ENCODE peak calls at places on chromosome 17, in nine cellular contexts. One of them, this sample, is unnamed.

GRCh38 chr17:57636985-57637667 is 108.0 kb downstream of the CCDC182 start:
- DNase-seq in suprapubic skin: no peak
- DNase-seq in lung: no peak
- DNase-seq in fibroblast of lung: peak
- DNase-seq in cardiac fibroblast: no peak
- DNase-seq in heart left ventricle: no peak
- DNase-seq in astrocyte of the cerebellum: no peak
- DNase-seq in GM12865: peak
- DNase-seq in left ventricle myocardium inferior: no peak
- DNase-seq in this sample: no peak

GRCh38 chr17:63140255-63140654 is 174.2 kb downstream of the TANC2 start:
- DNase-seq in fibroblast of lung: peak
- DNase-seq in suprapubic skin: no peak
- DNase-seq in heart left ventricle: peak
- DNase-seq in astrocyte of the cerebellum: peak
- DNase-seq in GM12865: peak
- DNase-seq in left ventricle myocardium inferior: no peak
- DNase-seq in cardiac fibroblast: peak
- DNase-seq in lung: no peak
- DNase-seq in this sample: peak

GRCh38 chr17:47257651-47258339 is 4.2 kb downstream of the ITGB3 start:
- DNase-seq in GM12865: no peak
- DNase-seq in fibroblast of lung: peak
- DNase-seq in heart left ventricle: no peak
- DNase-seq in lung: no peak
- DNase-seq in left ventricle myocardium inferior: no peak
- DNase-seq in astrocyte of the cerebellum: peak
- DNase-seq in cardiac fibroblast: peak
- DNase-seq in suprapubic skin: no peak
- DNase-seq in this sample: peak

GRCh38 chr17:1143573-1143972 is 36.2 kb downstream of the ABR start:
- DNase-seq in suprapubic skin: no peak
- DNase-seq in heart left ventricle: no peak
- DNase-seq in lung: no peak
- DNase-seq in left ventricle myocardium inferior: no peak
- DNase-seq in fibroblast of lung: peak
- DNase-seq in GM12865: no peak
- DNase-seq in astrocyte of the cerebellum: no peak
- DNase-seq in cardiac fibroblast: peak
- DNase-seq in this sample: peak

GRCh38 chr17:50719924-50720805 is 762 bp downstream of the LUC7L3 start:
- DNase-seq in suprapubic skin: no peak
- DNase-seq in cardiac fibroblast: no peak
- DNase-seq in lung: no peak
- DNase-seq in astrocyte of the cerebellum: no peak
- DNase-seq in heart left ventricle: no peak
- DNase-seq in fibroblast of lung: no peak
- DNase-seq in left ventricle myocardium inferior: no peak
- DNase-seq in GM12865: no peak
- DNase-seq in this sample: no peak

GRCh38 chr17:39719563-39719962 is 10.8 kb downstream of the MIEN1 start:
- DNase-seq in cardiac fibroblast: no peak
- DNase-seq in suprapubic skin: no peak
- DNase-seq in astrocyte of the cerebellum: no peak
- DNase-seq in left ventricle myocardium inferior: no peak
- DNase-seq in lung: no peak
- DNase-seq in heart left ventricle: no peak
- DNase-seq in fibroblast of lung: no peak
- DNase-seq in GM12865: no peak
- DNase-seq in this sample: no peak

GRCh38 chr17:50806141-50806643 is 29.2 kb upstream of the WFIKKN2 start:
- DNase-seq in left ventricle myocardium inferior: no peak
- DNase-seq in lung: no peak
- DNase-seq in GM12865: no peak
- DNase-seq in astrocyte of the cerebellum: no peak
- DNase-seq in fibroblast of lung: peak
- DNase-seq in cardiac fibroblast: peak
- DNase-seq in heart left ventricle: no peak
- DNase-seq in suprapubic skin: no peak
- DNase-seq in this sample: no peak

GRCh38 chr17:2688351-2689342 is 22.9 kb downstream of the CLUH start:
- DNase-seq in left ventricle myocardium inferior: peak
- DNase-seq in lung: peak
- DNase-seq in astrocyte of the cerebellum: no peak
- DNase-seq in GM12865: no peak
- DNase-seq in fibroblast of lung: no peak
- DNase-seq in suprapubic skin: peak
- DNase-seq in heart left ventricle: peak
- DNase-seq in cardiac fibroblast: no peak
- DNase-seq in this sample: peak

GRCh38 chr17:78082988-78083387 is 45.6 kb downstream of the TMC6 start:
- DNase-seq in fibroblast of lung: no peak
- DNase-seq in lung: no peak
- DNase-seq in cardiac fibroblast: no peak
- DNase-seq in astrocyte of the cerebellum: no peak
- DNase-seq in heart left ventricle: no peak
- DNase-seq in left ventricle myocardium inferior: no peak
- DNase-seq in suprapubic skin: no peak
- DNase-seq in GM12865: no peak
- DNase-seq in this sample: no peak

GRCh38 chr17:27244481-27245223 is 49.3 kb upstream of the WSB1 start:
- DNase-seq in GM12865: no peak
- DNase-seq in astrocyte of the cerebellum: peak
- DNase-seq in left ventricle myocardium inferior: peak
- DNase-seq in fibroblast of lung: peak
- DNase-seq in heart left ventricle: peak
- DNase-seq in suprapubic skin: peak
- DNase-seq in lung: peak
- DNase-seq in cardiac fibroblast: peak
- DNase-seq in this sample: peak

GRCh38 chr17:69947027-69947759 is 127.8 kb upstream of the KCNJ16 start:
- DNase-seq in suprapubic skin: no peak
- DNase-seq in cardiac fibroblast: no peak
- DNase-seq in lung: no peak
- DNase-seq in heart left ventricle: no peak
- DNase-seq in astrocyte of the cerebellum: peak
- DNase-seq in fibroblast of lung: no peak
- DNase-seq in left ventricle myocardium inferior: no peak
- DNase-seq in GM12865: no peak
- DNase-seq in this sample: no peak

GRCh38 chr17:49995055-49995738 is at the start of gene DLX3:
- DNase-seq in fibroblast of lung: peak
- DNase-seq in astrocyte of the cerebellum: peak
- DNase-seq in heart left ventricle: peak
- DNase-seq in cardiac fibroblast: peak
- DNase-seq in suprapubic skin: no peak
- DNase-seq in GM12865: no peak
- DNase-seq in left ventricle myocardium inferior: peak
- DNase-seq in lung: peak
- DNase-seq in this sample: peak

GRCh38 chr17:16623282-16623681 is 30.4 kb downstream of the ZNF624 start:
- DNase-seq in suprapubic skin: no peak
- DNase-seq in GM12865: no peak
- DNase-seq in cardiac fibroblast: no peak
- DNase-seq in astrocyte of the cerebellum: no peak
- DNase-seq in fibroblast of lung: no peak
- DNase-seq in lung: no peak
- DNase-seq in heart left ventricle: no peak
- DNase-seq in left ventricle myocardium inferior: no peak
- DNase-seq in this sample: no peak

GRCh38 chr17:37476431-37477130 is 13.1 kb upstream of the DUSP14 start:
- DNase-seq in astrocyte of the cerebellum: no peak
- DNase-seq in lung: no peak
- DNase-seq in heart left ventricle: peak
- DNase-seq in cardiac fibroblast: peak
- DNase-seq in left ventricle myocardium inferior: peak
- DNase-seq in fibroblast of lung: peak
- DNase-seq in suprapubic skin: no peak
- DNase-seq in GM12865: no peak
- DNase-seq in this sample: no peak

DNA sequence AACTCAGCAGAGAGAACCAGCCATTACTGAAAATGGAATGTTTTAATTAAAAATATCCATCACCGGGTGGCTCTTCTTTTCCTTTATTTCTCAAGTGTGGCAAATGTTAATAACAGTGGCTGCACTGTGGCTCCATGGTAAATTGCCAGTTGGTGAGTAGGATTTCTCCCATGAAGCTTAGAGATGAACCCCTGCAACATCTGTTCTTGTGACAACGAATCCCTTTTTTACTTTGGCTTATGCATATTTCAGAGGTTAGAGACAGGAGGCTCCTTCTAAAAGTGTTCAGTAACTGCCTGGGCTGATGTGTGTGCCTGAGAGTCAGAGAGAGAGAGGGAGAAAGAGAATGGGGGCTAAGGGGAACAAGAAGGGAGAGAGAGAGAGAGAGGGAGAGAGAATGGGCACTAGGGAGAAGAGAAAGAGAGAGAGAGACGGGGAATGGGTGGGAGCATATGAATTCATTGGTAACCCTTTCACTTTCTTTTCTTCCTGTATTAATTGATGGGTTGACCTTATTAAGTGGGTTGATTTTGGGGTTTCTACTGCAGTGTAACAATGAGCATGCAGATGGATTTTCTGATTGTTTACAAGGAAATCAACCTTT is 50.1 kb downstream of the RPTOR start:
- DNase-seq in GM12865: no peak
- DNase-seq in suprapubic skin: no peak
- DNase-seq in cardiac fibroblast: no peak
- DNase-seq in lung: no peak
- DNase-seq in left ventricle myocardium inferior: no peak
- DNase-seq in fibroblast of lung: no peak
- DNase-seq in astrocyte of the cerebellum: no peak
- DNase-seq in heart left ventricle: no peak
- DNase-seq in this sample: peak
- H3K4me3 ChIP-seq in GM12865: no peak
- H3K4me3 ChIP-seq in suprapubic skin: no peak
- H3K4me3 ChIP-seq in cardiac fibroblast: no peak
- H3K4me3 ChIP-seq in lung: no peak
- H3K4me3 ChIP-seq in left ventricle myocardium inferior: no peak
- H3K4me3 ChIP-seq in fibroblast of lung: no peak
- H3K4me3 ChIP-seq in astrocyte of the cerebellum: no peak
- H3K4me3 ChIP-seq in heart left ventricle: no peak
- H3K4me3 ChIP-seq in this sample: peak

GRCh38 chr17:7586673-7587419 is 3.0 kb downstream of the SOX15 start:
- DNase-seq in left ventricle myocardium inferior: no peak
- DNase-seq in suprapubic skin: no peak
- DNase-seq in cardiac fibroblast: no peak
- DNase-seq in fibroblast of lung: no peak
- DNase-seq in heart left ventricle: no peak
- DNase-seq in lung: no peak
- DNase-seq in GM12865: no peak
- DNase-seq in astrocyte of the cerebellum: no peak
- DNase-seq in this sample: no peak
- TF ChIP-seq CTCF in left ventricle myocardium inferior: peak
- TF ChIP-seq CTCF in suprapubic skin: peak
- TF ChIP-seq CTCF in cardiac fibroblast: peak
- TF ChIP-seq CTCF in fibroblast of lung: peak
- TF ChIP-seq CTCF in heart left ventricle: peak
- TF ChIP-seq CTCF in lung: no peak
- TF ChIP-seq CTCF in GM12865: peak
- TF ChIP-seq CTCF in astrocyte of the cerebellum: no peak
- TF ChIP-seq CTCF in this sample: no peak

GRCh38 chr17:81903896-81904599 is 2.0 kb downstream of the NPB start:
- DNase-seq in left ventricle myocardium inferior: no peak
- DNase-seq in GM12865: no peak
- DNase-seq in heart left ventricle: no peak
- DNase-seq in astrocyte of the cerebellum: no peak
- DNase-seq in cardiac fibroblast: no peak
- DNase-seq in fibroblast of lung: no peak
- DNase-seq in lung: no peak
- DNase-seq in suprapubic skin: no peak
- DNase-seq in this sample: no peak

GRCh38 chr17:81903415-81903831 is 1.4 kb downstream of the NPB start:
- DNase-seq in suprapubic skin: no peak
- DNase-seq in cardiac fibroblast: no peak
- DNase-seq in heart left ventricle: no peak
- DNase-seq in left ventricle myocardium inferior: no peak
- DNase-seq in lung: no peak
- DNase-seq in GM12865: no peak
- DNase-seq in fibroblast of lung: no peak
- DNase-seq in astrocyte of the cerebellum: no peak
- DNase-seq in this sample: no peak

GRCh38 chr17:81902023-81902652 is at the start of gene NPB:
- DNase-seq in left ventricle myocardium inferior: no peak
- DNase-seq in heart left ventricle: no peak
- DNase-seq in astrocyte of the cerebellum: no peak
- DNase-seq in GM12865: no peak
- DNase-seq in lung: no peak
- DNase-seq in suprapubic skin: no peak
- DNase-seq in fibroblast of lung: no peak
- DNase-seq in cardiac fibroblast: no peak
- DNase-seq in this sample: peak

GRCh38 chr17:81901167-81902022 is 643 bp upstream of the NPB start:
- DNase-seq in heart left ventricle: no peak
- DNase-seq in GM12865: no peak
- DNase-seq in suprapubic skin: peak
- DNase-seq in astrocyte of the cerebellum: no peak
- DNase-seq in lung: no peak
- DNase-seq in fibroblast of lung: no peak
- DNase-seq in left ventricle myocardium inferior: no peak
- DNase-seq in cardiac fibroblast: no peak
- DNase-seq in this sample: no peak

DNA sequence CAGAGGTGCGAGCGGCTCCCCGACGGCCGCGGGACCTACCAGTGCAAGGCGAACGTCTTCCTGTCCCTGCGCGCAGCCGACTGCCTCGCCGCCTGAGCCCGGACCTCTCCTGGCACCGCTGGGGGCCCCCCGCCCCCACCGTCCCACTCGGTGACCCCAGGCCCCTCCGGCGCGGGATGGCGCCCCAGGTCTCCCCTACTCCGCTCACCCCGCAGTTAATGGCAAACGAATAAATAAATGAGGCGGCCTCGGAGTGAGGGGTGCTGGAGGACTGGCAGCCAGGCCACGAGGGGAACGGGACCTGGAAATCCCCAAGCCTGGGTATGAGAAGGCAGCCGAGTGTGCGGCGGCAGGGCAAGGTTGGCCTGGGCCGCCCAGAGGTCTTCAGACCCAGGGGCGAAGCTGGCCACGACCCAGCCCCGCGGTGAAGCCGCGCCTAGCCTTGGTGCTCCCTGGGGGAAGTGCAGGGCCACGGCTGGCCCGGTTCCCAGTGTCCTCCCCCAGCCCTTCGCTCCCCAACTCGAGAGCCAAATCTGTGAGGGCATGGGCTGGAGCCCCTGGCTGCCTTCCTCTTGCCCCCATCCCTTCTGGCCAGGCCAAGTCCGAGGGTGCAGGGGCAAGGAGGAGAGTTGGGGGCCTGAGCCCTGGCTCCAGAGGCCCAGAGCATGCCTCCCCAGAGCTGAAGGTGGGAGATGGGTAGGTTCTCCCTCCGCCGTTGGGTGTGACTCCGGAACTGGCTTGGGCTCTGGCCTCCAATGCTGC is 796 bp downstream of the NPB start:
- DNase-seq in cardiac fibroblast: no peak
- DNase-seq in left ventricle myocardium inferior: no peak
- DNase-seq in lung: no peak
- DNase-seq in astrocyte of the cerebellum: no peak
- DNase-seq in heart left ventricle: no peak
- DNase-seq in fibroblast of lung: no peak
- DNase-seq in GM12865: peak
- DNase-seq in suprapubic skin: no peak
- DNase-seq in this sample: no peak
- H3K4me3 ChIP-seq in cardiac fibroblast: no peak
- H3K4me3 ChIP-seq in left ventricle myocardium inferior: peak
- H3K4me3 ChIP-seq in lung: no peak
- H3K4me3 ChIP-seq in astrocyte of the cerebellum: peak
- H3K4me3 ChIP-seq in heart left ventricle: peak
- H3K4me3 ChIP-seq in fibroblast of lung: peak
- H3K4me3 ChIP-seq in GM12865: no peak
- H3K4me3 ChIP-seq in suprapubic skin: peak
- H3K4me3 ChIP-seq in this sample: no peak

GRCh38 chr17:33200587-33200986 is 92.5 kb downstream of the ASIC2 start:
- DNase-seq in astrocyte of the cerebellum: no peak
- DNase-seq in GM12865: no peak
- DNase-seq in left ventricle myocardium inferior: no peak
- DNase-seq in cardiac fibroblast: no peak
- DNase-seq in lung: no peak
- DNase-seq in fibroblast of lung: peak
- DNase-seq in heart left ventricle: no peak
- DNase-seq in suprapubic skin: no peak
- DNase-seq in this sample: peak
- TF ChIP-seq CTCF in astrocyte of the cerebellum: peak
- TF ChIP-seq CTCF in GM12865: no peak
- TF ChIP-seq CTCF in left ventricle myocardium inferior: no peak
- TF ChIP-seq CTCF in cardiac fibroblast: no peak
- TF ChIP-seq CTCF in lung: no peak
- TF ChIP-seq CTCF in fibroblast of lung: peak
- TF ChIP-seq CTCF in heart left ventricle: no peak
- TF ChIP-seq CTCF in suprapubic skin: no peak
- TF ChIP-seq CTCF in this sample: no peak